ENCODE peak calls at places on chromosomes 3 and 15, in four cellular contexts. B, M, A and U are unnamed samples.

GRCh38 chr15:20409247-20409646 is 132.4 kb downstream of the GOLGA6L6 start:
- DNase-seq in B (no peak), M (no peak), A (no peak), U (no peak)

GRCh38 chr3:43723121-43723734 is 32.5 kb downstream of the ABHD5 start:
- DNase-seq in B (no peak), M (no peak), A (no peak), U (no peak)

GRCh38 chr3:190516416-190516815 is 2.5 kb downstream of the IL1RAP start:
- DNase-seq in B (no peak), M (no peak), A (no peak), U (no peak)

GRCh38 chr15:85306946-85307686 is 73.3 kb upstream of the AKAP13 start:
- DNase-seq in B (peak), M (no peak), A (peak), U (no peak)

GRCh38 chr3:14803101-14803980 is 15.4 kb upstream of the FGD5 start:
- DNase-seq in B (peak), M (no peak), A (peak), U (no peak)

GRCh38 chr3:134796313-134797079 is 1.4 kb downstream of the EPHB1 start:
- DNase-seq in B (no peak), M (no peak), A (no peak), U (no peak)

GRCh38 chr3:97291901-97292300 is 472.7 kb upstream of the ARL6 start:
- DNase-seq in B (no peak), M (no peak), A (no peak), U (no peak)

GRCh38 chr15:43441316-43441715 is 51.6 kb downstream of the TP53BP1 start:
- DNase-seq in B (no peak), M (no peak), A (no peak), U (peak)

GRCh38 chr15:40754574-40754882 is 526 bp downstream of the RMDN3 start:
- DNase-seq in B (peak), M (no peak), A (peak), U (no peak)

GRCh38 chr15:99123706-99124451 is 19.0 kb downstream of the SYNM start:
- DNase-seq in B (peak), M (peak), A (peak), U (peak)

GRCh38 chr15:63231717-63232116 is 42.3 kb downstream of the RAB8B start:
- DNase-seq in B (no peak), M (no peak), A (no peak), U (no peak)

GRCh38 chr3:145368748-145369147 is 792.2 kb downstream of the PLOD2 start:
- DNase-seq in B (no peak), M (no peak), A (no peak), U (no peak)

GRCh38 chr3:155243512-155243921 is 50.0 kb downstream of the STRIT1 start:
- DNase-seq in B (no peak), M (no peak), A (no peak), U (no peak)

GRCh38 chr3:192928016-192928415 is 10.4 kb upstream of the MB21D2 start:
- DNase-seq in B (no peak), M (no peak), A (no peak), U (no peak)

GRCh38 chr3:63625161-63625560 is 27.3 kb upstream of the SNTN start:
- DNase-seq in B (no peak), M (no peak), A (no peak), U (no peak)

GRCh38 chr15:38129531-38130199 is 123.0 kb upstream of the SPRED1 start:
- DNase-seq in B (peak), M (no peak), A (peak), U (peak)

GRCh38 chr15:73079570-73079969 is 27.3 kb downstream of the NEO1 start:
- DNase-seq in B (no peak), M (no peak), A (no peak), U (no peak)

GRCh38 chr15:42736178-42736792 is 643 bp downstream of the CDAN1 start:
- DNase-seq in B (no peak), M (no peak), A (no peak), U (peak)

GRCh38 chr3:177263615-177264365 is 66.5 kb upstream of the TBL1XR1 start:
- DNase-seq in B (no peak), M (no peak), A (no peak), U (no peak)

GRCh38 chr3:124878561-124879394 is 8.4 kb downstream of the ITGB5 start:
- DNase-seq in B (no peak), M (peak), A (peak), U (peak)

GRCh38 chr15:39589193-39589814 is 8.4 kb downstream of the THBS1 start:
- DNase-seq in B (no peak), M (no peak), A (no peak), U (no peak)

GRCh38 chr15:74502301-74502700 is 38.7 kb upstream of the ARID3B start:
- DNase-seq in B (no peak), M (no peak), A (no peak), U (no peak)

GRCh38 chr3:27521179-27521871 is 37.1 kb upstream of the SLC4A7 start:
- DNase-seq in B (no peak), M (no peak), A (no peak), U (no peak)

GRCh38 chr3:138092023-138092422 is 23.4 kb downstream of the DZIP1L start:
- DNase-seq in B (no peak), M (no peak), A (no peak), U (no peak)

GRCh38 chr15:66101715-66102395 is 151.7 kb downstream of the MEGF11 start:
- DNase-seq in B (no peak), M (no peak), A (no peak), U (no peak)

GRCh38 chr15:69509131-69509530 is 56.5 kb downstream of the RPLP1 start:
- DNase-seq in B (no peak), M (no peak), A (no peak), U (no peak)

GRCh38 chr3:141412936-141413354 is 44.6 kb downstream of the ZBTB38 start:
- DNase-seq in B (peak), M (no peak), A (peak), U (no peak)

GRCh38 chr15:24764375-24765171 is 89.0 kb downstream of the NPAP1 start:
- DNase-seq in B (no peak), M (no peak), A (no peak), U (no peak)

GRCh38 chr15:29789871-29790270 is 32.4 kb downstream of the TJP1 start:
- DNase-seq in B (no peak), M (no peak), A (no peak), U (no peak)

GRCh38 chr15:98727115-98728040 is 79.0 kb downstream of the IGF1R start:
- DNase-seq in B (peak), M (peak), A (peak), U (peak)

GRCh38 chr15:62035256-62035908 is 24.9 kb downstream of the VPS13C start:
- DNase-seq in B (no peak), M (no peak), A (no peak), U (no peak)

GRCh38 chr3:13687409-13687989 is 138.6 kb downstream of the FBLN2 start:
- DNase-seq in B (no peak), M (no peak), A (no peak), U (no peak)

GRCh38 chr3:36911990-36912804 is 32.7 kb downstream of the TRANK1 start:
- DNase-seq in B (no peak), M (no peak), A (no peak), U (peak)

GRCh38 chr3:143975549-143976152 is 4.0 kb downstream of the DIPK2A start:
- DNase-seq in B (no peak), M (no peak), A (no peak), U (no peak)

GRCh38 chr3:140736863-140737460 is 59.1 kb downstream of the TRIM42 start:
- DNase-seq in B (peak), M (no peak), A (peak), U (peak)

GRCh38 chr3:65884072-65884471 is 154.6 kb downstream of the MAGI1 start:
- DNase-seq in B (no peak), M (no peak), A (no peak), U (no peak)

GRCh38 chr15:79816565-79816964 is 80.2 kb downstream of the MTHFS start:
- DNase-seq in B (no peak), M (no peak), A (no peak), U (no peak)

GRCh38 chr15:79812536-79812935 is 84.3 kb downstream of the MTHFS start:
- DNase-seq in B (no peak), M (no peak), A (no peak), U (no peak)

GRCh38 chr15:79811406-79812405 is 85.1 kb downstream of the MTHFS start:
- DNase-seq in B (peak), M (no peak), A (peak), U (no peak)

GRCh38 chr15:79820176-79820575 is 76.6 kb downstream of the MTHFS start:
- DNase-seq in B (no peak), M (no peak), A (no peak), U (no peak)

GRCh38 chr15:79815468-79815867 is 81.3 kb downstream of the MTHFS start:
- DNase-seq in B (no peak), M (no peak), A (no peak), U (no peak)
- TF ChIP-seq POLR2A in B (no peak), M (no peak), A (no peak), U (no peak)

DNA sequence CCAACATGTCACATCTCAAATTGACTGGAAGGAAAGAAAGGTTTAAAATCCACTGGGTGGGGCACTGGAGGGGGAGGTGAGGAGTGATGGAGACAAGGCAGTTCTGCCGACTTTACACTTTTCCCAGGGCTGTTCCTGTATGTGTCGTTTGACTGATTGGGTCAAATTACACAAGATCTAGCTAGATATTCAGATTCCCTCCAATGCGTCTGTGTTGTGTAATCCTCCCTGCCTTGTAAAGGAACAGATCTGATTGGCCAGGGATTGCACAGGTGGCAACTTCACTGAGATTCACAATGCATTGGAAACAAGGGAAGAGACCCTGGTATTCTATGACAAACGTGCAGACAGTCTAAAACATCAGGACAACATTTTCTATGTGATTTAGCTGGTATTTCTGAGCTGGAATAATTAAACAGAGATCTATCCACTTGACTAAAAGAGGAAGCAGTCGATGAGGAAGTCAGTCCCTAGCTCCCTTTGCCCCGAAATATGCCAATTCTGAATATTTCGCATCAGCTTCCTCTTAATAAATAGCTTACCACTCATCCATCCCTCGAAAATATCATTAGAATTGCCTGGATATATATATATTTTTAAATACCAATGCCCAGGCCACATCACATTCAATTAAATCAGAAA is 312.9 kb downstream of the RORA start:
- DNase-seq in B (no peak), M (no peak), A (no peak), U (no peak)
- TF ChIP-seq POLR2A in B (no peak), M (no peak), A (no peak), U (no peak)

GRCh38 chr3:150761831-150762661 is 923 bp downstream of the SIAH2 start:
- DNase-seq in B (peak), M (no peak), A (peak), U (peak)
- TF ChIP-seq POLR2A in B (peak), M (peak), A (peak), U (peak)

DNA sequence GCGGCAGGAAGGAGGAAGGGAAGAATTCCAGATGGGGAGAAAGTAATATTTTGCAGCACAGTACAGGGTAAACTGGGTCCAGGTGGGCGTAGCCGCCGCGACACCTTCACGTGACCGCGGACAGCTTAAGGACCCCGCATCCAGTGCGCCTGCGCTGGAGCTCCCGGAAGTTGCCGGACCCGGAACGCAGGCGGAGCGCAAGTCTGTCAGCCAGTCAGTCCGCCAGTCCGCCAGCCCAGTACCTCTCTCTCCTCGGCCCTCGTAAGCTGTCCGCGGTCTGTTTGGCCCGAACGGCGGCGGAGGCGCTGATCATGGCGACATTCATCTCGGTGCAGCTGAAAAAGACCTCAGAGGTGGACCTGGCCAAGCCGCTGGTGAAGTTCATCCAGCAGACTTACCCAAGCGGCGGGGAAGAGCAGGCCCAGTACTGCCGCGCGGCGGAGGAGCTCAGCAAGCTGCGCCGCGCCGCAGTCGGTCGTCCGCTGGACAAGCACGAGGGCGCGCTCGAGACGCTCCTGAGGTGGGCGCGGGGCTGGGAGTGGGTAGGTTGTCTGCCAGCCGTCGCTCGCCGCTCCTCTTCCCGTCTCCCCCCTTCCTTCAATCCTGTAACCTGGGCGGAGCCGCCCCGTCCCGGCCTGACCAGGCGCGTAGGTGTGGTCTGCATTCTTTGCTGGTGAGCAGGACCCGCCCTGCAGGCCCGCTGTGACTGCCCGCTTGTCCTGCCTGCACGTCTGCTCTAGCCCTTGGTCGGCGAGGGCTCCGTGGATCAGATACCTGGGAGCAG is at the start of gene PDCD6IP:
- DNase-seq in B (peak), M (peak), A (peak), U (peak)
- TF ChIP-seq POLR2A in B (peak), M (peak), A (peak), U (peak)

GRCh38 chr15:45522179-45522930 is at the start of gene SLC30A4:
- DNase-seq in B (peak), M (no peak), A (peak), U (peak)
- TF ChIP-seq POLR2A in B (no peak), M (no peak), A (no peak), U (peak)

GRCh38 chr15:64989331-64990167 is at the start of gene SPG21:
- DNase-seq in B (peak), M (peak), A (peak), U (peak)
- TF ChIP-seq POLR2A in B (no peak), M (peak), A (peak), U (peak)